ENCODE peak calls at places on chromosomes 13 and 19, in ten cellular contexts. N, Y, Q, M, V, X, S, W, R and D are unnamed samples.
A peak's percentile ranks its signal among the peaks of the same experiment; 100 is the strongest.

GRCh38 chr19:13644648-13645047 is 119.7 kb upstream of the MRI1 start:
- DNase-seq in N (no peak), Y (no peak), Q (no peak), M (no peak), V (no peak), X (no peak), S (no peak), W (no peak), R (no peak), D (no peak)

GRCh38 chr19:31546561-31546960 is 197.3 kb upstream of the TSHZ3 start:
- DNase-seq in N (no peak), Y (no peak), Q (no peak), M (no peak), V (no peak), X (no peak), S (no peak), W (no peak), R (no peak), D (no peak)

GRCh38 chr19:10068205-10068604 is 17.9 kb upstream of the SHFL start:
- DNase-seq in N (no peak), Y (no peak), Q (no peak), M (no peak), V (no peak), X (no peak), S (no peak), W (no peak), R (no peak), D (no peak)

GRCh38 chr13:66266348-66266747 is 963.8 kb downstream of the PCDH9 start:
- DNase-seq in N (no peak), Y (no peak), Q (no peak), M (no peak), V (no peak), X (no peak), S (no peak), W (no peak), R (no peak), D (no peak)

GRCh38 chr19:14472202-14472961 is 2.8 kb downstream of the PTGER1 start:
- DNase-seq in N (peak; percentile 80), Y (peak; percentile 79), Q (peak; percentile 87), M (peak; percentile 68), V (no peak), X (no peak), S (peak; percentile 84), W (peak; percentile 56), R (peak; percentile 92), D (peak; percentile 35)

GRCh38 chr13:24274452-24274971 is 34.9 kb upstream of the C1QTNF9 start:
- DNase-seq in N (no peak), Y (no peak), Q (peak; percentile 87), M (no peak), V (no peak), X (no peak), S (no peak), W (no peak), R (no peak), D (peak; percentile 63)

GRCh38 chr13:44976949-44977583 is 12.2 kb downstream of the NUFIP1 start:
- DNase-seq in N (no peak), Y (no peak), Q (no peak), M (no peak), V (no peak), X (no peak), S (no peak), W (no peak), R (no peak), D (no peak)

GRCh38 chr19:52640916-52641315 is 2.8 kb upstream of the ZNF83 start:
- DNase-seq in N (no peak), Y (no peak), Q (no peak), M (no peak), V (no peak), X (no peak), S (no peak), W (no peak), R (peak; percentile 91), D (no peak)

GRCh38 chr13:75931116-75931515 is 295.0 kb downstream of the LMO7 start:
- DNase-seq in N (no peak), Y (no peak), Q (no peak), M (no peak), V (no peak), X (peak; percentile 46), S (no peak), W (no peak), R (no peak), D (no peak)

DNA sequence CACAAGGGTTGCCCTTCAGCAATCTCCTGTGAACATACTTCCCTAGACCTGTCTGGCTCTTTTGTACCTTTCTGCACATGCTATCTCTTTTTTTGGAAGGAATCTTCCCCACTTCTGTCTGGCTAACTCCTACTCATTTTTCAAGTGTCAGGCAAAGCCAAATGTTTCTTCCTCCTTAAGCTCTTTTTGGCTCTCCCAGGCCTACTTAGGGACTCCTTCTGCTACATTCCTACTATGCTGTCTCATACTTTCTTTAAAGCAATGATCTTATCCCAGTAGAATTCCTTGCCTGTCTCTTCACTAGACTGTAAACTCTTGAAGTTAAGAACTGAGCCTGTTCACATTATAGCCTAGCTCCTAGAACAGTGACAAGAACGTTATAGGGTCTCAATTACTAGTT is 114.9 kb upstream of the WASF3 start:
- DNase-seq in N (no peak), Y (no peak), Q (no peak), M (no peak), V (no peak), X (peak; percentile 81), S (no peak), W (no peak), R (no peak), D (no peak)
- H3K27ac ChIP-seq in N (peak overlapping the region; percentile 80), Y (peak overlapping the region; percentile 34), Q (no peak overlapping the region), M (no peak overlapping the region), V (peak overlapping the region; percentile 45), X (peak overlapping the region; percentile 37), S (no peak overlapping the region), W (no peak overlapping the region), R (no peak overlapping the region), D (no peak overlapping the region)

DNA sequence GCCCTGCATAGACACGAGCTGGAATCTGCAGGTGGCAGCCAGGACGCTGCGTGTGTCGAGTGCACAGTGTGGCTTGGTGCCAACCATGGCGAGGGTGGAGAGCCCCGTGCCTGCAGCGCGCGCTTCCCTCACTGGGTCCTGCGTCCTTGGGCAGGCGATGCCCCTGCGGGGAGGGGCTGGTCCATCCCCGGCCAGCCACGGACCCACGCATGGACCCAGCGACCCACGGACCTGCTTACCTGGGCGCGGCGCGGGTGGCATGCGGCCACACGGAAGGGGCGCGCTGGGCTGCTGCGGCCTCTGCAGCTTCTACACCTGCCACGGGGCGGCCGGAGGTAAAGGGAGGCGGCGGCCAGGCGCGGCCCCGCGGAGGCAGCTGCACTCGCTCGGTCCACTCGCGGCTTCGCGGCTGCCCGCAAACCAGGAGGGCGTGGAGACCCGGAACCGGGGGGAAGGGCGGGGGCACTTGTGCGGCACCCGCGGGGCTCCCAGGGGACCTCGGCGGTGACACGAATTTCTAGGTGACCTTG is 569 bp upstream of the MCF2L start:
- DNase-seq in N (no peak), Y (peak; percentile 60), Q (peak; percentile 64), M (no peak), V (no peak), X (no peak), S (peak; percentile 42), W (peak; percentile 79), R (peak; percentile 62), D (no peak)
- H3K27ac ChIP-seq in N (peak overlapping the region; percentile 18), Y (no peak overlapping the region), Q (peak overlapping the region; percentile 75), M (peak overlapping the region; percentile 56), V (no peak overlapping the region), X (no peak overlapping the region), S (peak overlapping the region; percentile 30), W (peak overlapping the region; percentile 59), R (no peak overlapping the region), D (no peak overlapping the region)

GRCh38 chr13:111298214-111298975 is 22.0 kb upstream of the TEX29 start:
- DNase-seq in N (no peak), Y (no peak), Q (no peak), M (no peak), V (no peak), X (no peak), S (no peak), W (no peak), R (no peak), D (no peak)

GRCh38 chr13:111302045-111302722 is 18.3 kb upstream of the TEX29 start:
- DNase-seq in N (no peak), Y (no peak), Q (no peak), M (no peak), V (no peak), X (no peak), S (no peak), W (no peak), R (no peak), D (no peak)

GRCh38 chr13:111304603-111305289 is 15.7 kb upstream of the TEX29 start:
- DNase-seq in N (no peak), Y (no peak), Q (peak; percentile 38), M (no peak), V (no peak), X (no peak), S (no peak), W (no peak), R (no peak), D (no peak)

GRCh38 chr13:111303559-111303958 is 16.9 kb upstream of the TEX29 start:
- DNase-seq in N (no peak), Y (no peak), Q (no peak), M (no peak), V (no peak), X (no peak), S (no peak), W (no peak), R (no peak), D (no peak)

DNA sequence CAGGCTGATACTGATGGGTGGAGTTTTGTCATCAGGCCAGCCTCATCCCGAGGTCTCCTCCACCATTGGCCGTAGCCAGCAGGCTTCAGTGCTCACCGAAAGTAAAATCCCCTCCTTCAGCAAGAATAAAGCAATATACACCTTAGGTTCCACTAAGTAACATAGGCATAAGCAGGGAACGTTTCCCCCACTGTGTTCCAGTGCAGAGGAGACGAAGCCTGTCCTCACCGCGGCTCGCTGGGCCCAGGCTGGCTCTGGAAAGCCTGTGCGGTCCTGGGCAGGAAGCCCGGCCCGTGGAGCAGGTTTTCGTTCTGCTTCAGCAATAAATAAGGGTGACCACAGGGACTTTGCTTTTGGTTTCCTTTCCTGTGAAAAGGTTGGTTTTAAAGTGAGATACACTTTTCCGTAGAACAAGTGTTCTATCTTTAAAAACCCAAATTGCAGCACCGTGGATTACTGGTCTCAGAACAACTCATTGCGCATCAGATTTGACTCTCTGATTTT is 16.3 kb upstream of the TEX29 start:
- DNase-seq in N (no peak), Y (no peak), Q (peak; percentile 54), M (no peak), V (no peak), X (no peak), S (no peak), W (no peak), R (no peak), D (no peak)
- H3K27ac ChIP-seq in N (no peak overlapping the region), Y (no peak overlapping the region), Q (no peak overlapping the region), M (no peak overlapping the region), V (no peak overlapping the region), X (no peak overlapping the region), S (no peak overlapping the region), W (no peak overlapping the region), R (no peak overlapping the region), D (no peak overlapping the region)

DNA sequence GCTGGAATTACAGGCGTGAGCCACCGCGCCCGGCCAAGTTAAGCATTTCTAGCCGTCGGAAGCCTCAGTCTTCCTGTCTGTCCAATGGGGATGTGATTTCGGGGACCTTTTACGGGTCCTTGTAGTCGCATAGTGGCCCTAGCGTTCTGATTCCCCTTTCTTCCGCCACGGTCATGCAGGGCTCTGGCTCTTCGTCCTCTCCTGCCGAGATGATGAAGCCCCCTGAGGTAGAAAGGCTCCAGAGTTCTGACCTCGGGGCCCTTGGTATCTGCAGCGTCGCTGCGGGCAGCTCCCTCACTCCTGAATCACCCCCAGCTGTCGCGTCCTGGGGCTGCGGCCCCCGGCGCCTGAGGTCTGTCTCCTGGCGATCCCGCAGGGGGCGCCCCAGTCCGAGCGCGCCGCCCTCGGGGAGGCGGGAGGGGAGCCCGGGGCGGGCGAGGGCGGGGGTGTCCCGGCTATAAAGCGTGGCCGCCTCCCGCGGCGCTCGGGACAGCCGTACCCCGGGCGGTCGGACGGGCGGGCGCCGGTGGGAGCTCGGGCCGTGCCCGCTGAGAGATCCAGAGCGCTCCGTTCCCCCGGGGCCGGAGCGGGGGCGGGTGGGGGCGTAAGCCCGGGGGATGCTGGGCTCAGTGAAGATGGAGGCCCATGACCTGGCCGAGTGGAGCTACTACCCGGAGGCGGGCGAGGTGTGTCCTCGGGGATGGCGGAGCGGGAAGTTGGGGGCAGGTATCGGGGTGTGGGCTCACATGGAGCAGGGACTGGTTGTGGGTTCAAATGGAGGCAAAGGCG is at the start of gene FOXA3:
- DNase-seq in N (peak; percentile 28), Y (no peak), Q (peak; percentile 78), M (no peak), V (no peak), X (no peak), S (peak; percentile 70), W (peak; percentile 12), R (peak; percentile 84), D (no peak)
- H3K27ac ChIP-seq in N (no peak within 1 kb of the TSS), Y (no peak within 1 kb of the TSS), Q (peak within 1 kb of the TSS; percentile 83), M (no peak within 1 kb of the TSS), V (no peak within 1 kb of the TSS), X (no peak within 1 kb of the TSS), S (no peak within 1 kb of the TSS), W (no peak within 1 kb of the TSS), R (peak within 1 kb of the TSS; percentile 80), D (no peak within 1 kb of the TSS)